ENCODE peak calls at places on chromosomes 6 and 20, in seven cellular contexts. H, G, D, Z, L, M and X are unnamed samples.

GRCh38 chr6:123415844-123416468 is 220.8 kb downstream of the TRDN start:
- DNase-seq in G (peak; percentile 13), H (no peak), L (no peak), M (peak; percentile 50), Z (peak; percentile 63), D (peak; percentile 57), X (no peak)

GRCh38 chr6:87684895-87685654 is 17.0 kb downstream of the AKIRIN2 start:
- DNase-seq in D (no peak), Z (no peak), G (no peak), L (no peak), M (no peak), H (no peak), X (no peak)

GRCh38 chr6:170097505-170098427 is 193.1 kb downstream of the DLL1 start:
- DNase-seq in L (peak; percentile 34), M (peak; percentile 14), D (no peak), H (no peak), Z (no peak), G (peak; percentile 3), X (no peak)

GRCh38 chr6:39602590-39603319 is 122.5 kb downstream of the KIF6 start:
- DNase-seq in L (no peak), M (no peak), H (no peak), G (no peak), Z (no peak), D (no peak), X (no peak)

GRCh38 chr20:52971498-52972189 is 514 bp upstream of the TSHZ2 start:
- DNase-seq in L (no peak), Z (no peak), M (no peak), H (no peak), D (no peak), G (no peak), X (peak; percentile 75)

GRCh38 chr20:32830437-32830836 is 10.7 kb downstream of the MAPRE1 start:
- DNase-seq in Z (no peak), M (peak; percentile 60), H (no peak), G (peak; percentile 22), L (no peak), D (no peak), X (no peak)

GRCh38 chr6:137928286-137928685 is 61.2 kb downstream of the TNFAIP3 start:
- DNase-seq in M (peak; percentile 39), D (peak; percentile 74), G (no peak), H (peak; percentile 65), Z (no peak), L (no peak), X (peak; percentile 60)

GRCh38 chr6:169420912-169421543 is 167.4 kb upstream of the THBS2 start:
- DNase-seq in H (no peak), L (no peak), G (peak; percentile 50), Z (no peak), D (no peak), M (no peak), X (no peak)

GRCh38 chr6:141653590-141653989 is 479.1 kb upstream of the GJE1 start:
- DNase-seq in D (no peak), H (no peak), M (no peak), L (no peak), G (no peak), Z (no peak), X (no peak)

GRCh38 chr20:60395993-60396392 is 437.8 kb downstream of the CDH26 start:
- DNase-seq in M (no peak), H (no peak), G (no peak), L (no peak), Z (no peak), D (no peak), X (no peak)

GRCh38 chr6:127690092-127690491 is 113.1 kb downstream of the C6orf58 start:
- DNase-seq in H (no peak), Z (peak; percentile 31), D (no peak), L (no peak), G (no peak), M (no peak), X (no peak)

GRCh38 chr6:47631248-47632196 is 66.9 kb upstream of the ADGRF4 start:
- DNase-seq in Z (peak; percentile 60), L (no peak), M (no peak), H (no peak), D (peak; percentile 16), G (no peak), X (no peak)

GRCh38 chr6:74048387-74048786 is 352.4 kb downstream of the CD109 start:
- DNase-seq in M (no peak), G (no peak), L (no peak), D (no peak), Z (no peak), H (no peak), X (no peak)

GRCh38 chr6:168480481-168480880 is 39.5 kb downstream of the SMOC2 start:
- DNase-seq in H (no peak), Z (no peak), L (no peak), D (no peak), M (no peak), G (no peak), X (no peak)

GRCh38 chr6:159609813-159610212 is 83.2 kb downstream of the SOD2 start:
- DNase-seq in D (no peak), G (no peak), H (no peak), Z (no peak), L (no peak), M (no peak), X (no peak)

DNA sequence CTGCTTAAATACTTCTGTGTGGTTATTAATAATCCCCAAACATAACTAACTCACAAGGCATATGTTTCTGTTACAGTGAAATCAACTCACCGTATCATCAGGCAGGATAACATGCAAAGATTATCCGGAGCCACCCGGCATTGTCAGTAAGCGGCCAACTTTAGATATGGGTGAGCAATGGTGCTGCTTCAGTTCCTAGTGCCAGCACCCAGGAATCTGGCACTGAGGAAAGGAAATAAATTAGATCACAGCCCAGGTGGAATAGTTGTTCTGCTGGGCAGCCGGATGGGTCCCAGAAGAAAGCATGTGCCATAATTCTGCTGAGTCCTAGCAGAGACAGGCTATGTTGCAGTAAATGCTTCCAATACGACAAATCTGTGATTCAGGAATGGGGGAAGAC is 183.6 kb upstream of the SPTLC3 start:
- DNase-seq in M (no peak), G (no peak), L (no peak), H (no peak), Z (no peak), D (no peak), X (no peak)
- H3K27me3 ChIP-seq in M (no peaks in the 10 kb centered on the region), G (no peaks in the 10 kb centered on the region), L (no peaks in the 10 kb centered on the region), H (no peaks in the 10 kb centered on the region), Z (no peaks in the 10 kb centered on the region), D (peaks cover 13% of the 10 kb centered on the region), X (no peaks in the 10 kb centered on the region)

GRCh38 chr6:90109141-90109540 is 187.5 kb downstream of the BACH2 start:
- DNase-seq in Z (no peak), M (no peak), H (no peak), L (no peak), G (no peak), D (no peak), X (no peak)
- H3K27me3 ChIP-seq in Z (peaks cover 4% of the 10 kb centered on the region), M (no peaks in the 10 kb centered on the region), H (no peaks in the 10 kb centered on the region), L (no peaks in the 10 kb centered on the region), G (no peaks in the 10 kb centered on the region), D (no peaks in the 10 kb centered on the region), X (no peaks in the 10 kb centered on the region)

DNA sequence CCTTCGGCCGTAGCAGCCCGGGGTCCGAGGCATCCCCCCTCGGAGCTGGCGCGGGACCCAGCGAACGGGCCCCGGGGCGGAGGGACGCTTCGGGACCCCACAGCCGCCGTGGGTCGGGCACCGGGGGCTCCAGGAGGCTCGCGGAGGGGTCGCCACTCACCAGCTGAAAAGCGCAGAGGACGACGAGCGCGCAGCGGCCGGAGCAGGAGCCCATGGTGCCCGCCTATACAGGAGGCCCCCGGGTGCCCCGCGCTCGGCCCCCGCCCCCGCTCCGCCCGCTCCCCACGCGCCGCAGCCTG is at the start of gene NKAIN4:
- DNase-seq in D (no peak), Z (no peak), H (no peak), L (no peak), G (no peak), M (no peak), X (no peak)
- H3K27me3 ChIP-seq in D (no peaks in the 10 kb centered on the region), Z (peaks cover 60% of the 10 kb centered on the region), H (peaks cover 67% of the 10 kb centered on the region), L (peaks cover 7% of the 10 kb centered on the region), G (peaks cover 64% of the 10 kb centered on the region), M (peaks cover 92% of the 10 kb centered on the region), X (peaks cover 1% of the 10 kb centered on the region)

DNA sequence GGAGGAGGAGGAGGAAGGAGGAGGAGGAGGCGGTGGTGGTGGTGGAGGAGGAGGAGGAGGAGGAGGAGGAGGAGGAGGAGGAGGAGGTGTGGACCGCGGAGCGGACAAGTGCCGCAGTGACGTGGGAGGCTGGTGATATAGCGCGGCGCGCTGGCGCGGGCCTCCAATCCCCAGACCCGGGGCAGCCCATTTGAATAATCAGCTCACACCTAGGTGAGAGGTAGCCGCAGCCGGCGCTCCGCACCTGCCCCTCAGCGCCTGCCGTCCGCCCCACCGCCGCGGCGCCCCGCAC is 204 bp upstream of the FOXA2 start:
- DNase-seq in Z (no peak), M (no peak), D (no peak), L (no peak), H (peak; percentile 93), G (peak; percentile 88), X (peak; percentile 94)
- H3K27me3 ChIP-seq in Z (no peaks in the 10 kb centered on the region), M (peaks cover 88% of the 10 kb centered on the region), D (no peaks in the 10 kb centered on the region), L (no peaks in the 10 kb centered on the region), H (peaks cover 83% of the 10 kb centered on the region), G (peaks cover 97% of the 10 kb centered on the region), X (no peaks in the 10 kb centered on the region)

GRCh38 chr20:46312945-46313861 is 4.9 kb upstream of the CDH22 start:
- DNase-seq in L (no peak), Z (no peak), D (no peak), H (no peak), M (no peak), G (no peak), X (no peak)
- H3K27me3 ChIP-seq in L (no peaks in the 10 kb centered on the region), Z (peaks cover 92% of the 10 kb centered on the region), D (peaks cover 5% of the 10 kb centered on the region), H (peaks cover 93% of the 10 kb centered on the region), M (peaks cover 100% of the 10 kb centered on the region), G (peaks cover 100% of the 10 kb centered on the region), X (peaks cover 53% of the 10 kb centered on the region)

GRCh38 chr6:41422156-41422555 is 86.7 kb downstream of the NCR2 start:
- DNase-seq in G (no peak), Z (no peak), M (no peak), H (no peak), D (no peak), L (no peak), X (no peak)

GRCh38 chr6:41423002-41423401 is 87.6 kb downstream of the NCR2 start:
- DNase-seq in M (no peak), L (no peak), H (no peak), G (no peak), D (no peak), Z (no peak), X (no peak)

GRCh38 chr6:41426438-41426851 is 91.0 kb downstream of the NCR2 start:
- DNase-seq in D (no peak), Z (no peak), H (no peak), M (no peak), L (no peak), G (no peak), X (no peak)

GRCh38 chr6:41425511-41425910 is 90.1 kb downstream of the NCR2 start:
- DNase-seq in Z (no peak), G (no peak), D (no peak), M (no peak), H (no peak), L (no peak), X (no peak)

DNA sequence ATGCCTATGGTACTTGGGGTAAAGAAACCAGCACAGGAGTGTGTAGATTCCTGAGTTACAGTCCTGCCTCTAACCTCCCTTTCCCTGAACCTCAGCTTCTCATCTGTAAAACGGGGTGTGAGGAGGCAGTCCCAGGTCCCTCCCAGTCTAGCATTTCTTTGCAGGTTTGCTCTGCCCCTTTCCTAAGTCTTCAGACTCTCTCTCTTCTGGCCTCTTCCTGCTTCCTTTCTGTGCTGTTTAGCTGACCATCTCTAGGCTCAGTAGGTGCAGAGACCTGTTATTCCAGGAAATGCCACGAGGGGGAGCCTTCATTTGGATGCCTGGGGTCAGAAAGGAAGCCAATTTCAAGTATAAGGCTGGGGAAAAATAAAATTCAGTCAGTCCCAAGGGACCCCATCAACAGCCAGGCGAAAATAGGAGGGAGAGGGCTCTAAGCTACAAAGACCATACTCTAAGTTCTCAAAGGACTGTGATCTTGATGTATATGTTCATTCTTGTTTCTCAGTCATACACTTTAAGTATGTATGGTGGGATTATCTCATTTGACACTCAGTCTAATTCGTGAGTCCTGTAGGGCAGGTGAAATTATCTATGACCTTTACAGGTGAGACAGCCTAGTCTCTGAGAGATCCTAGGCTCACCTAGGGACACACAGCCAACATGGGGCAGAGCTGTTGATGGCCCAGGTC is 89.1 kb downstream of the NCR2 start:
- DNase-seq in H (peak; percentile 71), D (peak; percentile 85), G (peak; percentile 89), L (peak; percentile 79), Z (peak; percentile 76), M (peak; percentile 92), X (peak; percentile 74)
- H3K27me3 ChIP-seq in H (peaks cover 26% of the 10 kb centered on the region), D (no peaks in the 10 kb centered on the region), G (peaks cover 14% of the 10 kb centered on the region), L (no peaks in the 10 kb centered on the region), Z (peaks cover 58% of the 10 kb centered on the region), M (no peaks in the 10 kb centered on the region), X (no peaks in the 10 kb centered on the region)